ENCODE peak calls at places on chromosomes 12 and 14, in nine cellular contexts. L is left lung, Z is cardiac fibroblast, M is fibroblast of mammary gland, C is left ventricle myocardium inferior, F is MM.1S, G is IMR-90, T is AG09309, E is OCI-LY7. S is an unnamed sample.

GRCh38 chr12:66620026-66620425 is 58.9 kb downstream of the GRIP1 start:
- DNase-seq in M (peak), G (no peak), C (no peak), F (no peak), T (no peak), Z (no peak), E (no peak), L (no peak), S (no peak)

GRCh38 chr14:104794641-104795467 is 694 bp downstream of the AKT1 start:
- DNase-seq in C (no peak), Z (peak), L (no peak), F (peak), G (peak), T (no peak), E (peak), M (no peak), S (no peak)

GRCh38 chr12:124679533-124680371 is 112.3 kb upstream of the NCOR2 start:
- DNase-seq in M (no peak), Z (no peak), G (no peak), E (no peak), T (no peak), L (peak), C (peak), F (no peak), S (peak)

GRCh38 chr14:59229653-59230406 is 41.4 kb downstream of the DAAM1 start:
- DNase-seq in G (no peak), C (no peak), M (no peak), L (no peak), E (no peak), Z (no peak), T (no peak), F (no peak), S (no peak)

GRCh38 chr14:100219126-100219785 is 19.7 kb upstream of the YY1 start:
- DNase-seq in Z (peak), E (no peak), M (peak), F (no peak), L (peak), C (no peak), G (peak), T (no peak), S (no peak)

GRCh38 chr12:120640840-120641833 is 711 bp downstream of the CABP1 start:
- DNase-seq in M (peak), Z (peak), G (peak), T (no peak), L (peak), C (peak), E (peak), F (peak), S (peak)

GRCh38 chr14:52455291-52456088 is 96.8 kb downstream of the TXNDC16 start:
- DNase-seq in L (no peak), T (peak), Z (peak), E (no peak), F (no peak), C (no peak), G (peak), M (peak), S (no peak)

GRCh38 chr12:45322810-45323209 is 106.9 kb downstream of the ANO6 start:
- DNase-seq in Z (no peak), G (no peak), F (no peak), C (no peak), M (no peak), E (no peak), L (no peak), T (no peak), S (no peak)

GRCh38 chr14:68020493-68020892 is 200.9 kb downstream of the RAD51B start:
- DNase-seq in G (no peak), M (no peak), C (no peak), F (no peak), E (no peak), T (no peak), Z (no peak), L (no peak), S (no peak)

GRCh38 chr14:97851438-97851995 is 1054.3 kb downstream of the VRK1 start:
- DNase-seq in G (no peak), F (no peak), C (no peak), Z (no peak), E (no peak), T (no peak), M (no peak), L (no peak), S (no peak)

GRCh38 chr14:105084741-105085571 is 19.7 kb upstream of the GPR132 start:
- DNase-seq in G (no peak), Z (no peak), E (no peak), C (no peak), L (no peak), F (no peak), T (no peak), M (no peak), S (no peak)

DNA sequence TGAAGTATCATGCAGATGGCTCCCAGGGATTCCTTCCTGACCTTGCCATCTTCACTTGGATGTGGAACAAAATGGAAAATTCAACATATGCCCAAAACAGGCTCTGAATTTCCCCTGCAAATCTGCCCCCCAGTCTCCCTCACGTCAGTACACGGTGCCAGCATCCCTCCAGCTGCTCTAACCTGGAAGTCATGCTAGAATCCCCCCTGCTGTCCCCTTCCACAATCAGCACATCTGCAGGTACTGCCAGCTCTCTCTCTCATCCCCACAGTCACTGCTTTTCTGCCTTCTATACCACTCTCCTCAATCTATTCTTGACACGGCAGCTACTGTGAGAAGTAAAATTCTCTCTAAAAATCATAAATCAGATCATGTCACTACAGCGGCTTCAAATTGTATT is 21.6 kb downstream of the GALNT6 start:
- DNase-seq in G (no peak), F (no peak), C (no peak), Z (no peak), E (no peak), M (no peak), L (no peak), T (no peak), S (no peak)
- H3K4me3 ChIP-seq in G (no peak), F (no peak), C (no peak), Z (no peak), E (no peak), M (no peak), L (no peak), T (no peak), S (no peak)

GRCh38 chr12:26630546-26631027 is 202.4 kb downstream of the ITPR2 start:
- DNase-seq in T (peak), C (no peak), L (no peak), M (peak), Z (peak), E (no peak), F (no peak), G (peak), S (no peak)
- TF ChIP-seq CTCF in T (peak), C (no peak), L (no peak), M (no peak), Z (peak), E (no peak), F (no peak), G (no peak), S (no peak)

GRCh38 chr12:13163868-13164267 is 32.7 kb upstream of the EMP1 start:
- DNase-seq in G (no peak), F (no peak), M (peak), L (no peak), T (no peak), Z (no peak), E (no peak), C (no peak), S (no peak)

GRCh38 chr12:13167226-13167625 is 29.3 kb upstream of the EMP1 start:
- DNase-seq in T (no peak), E (no peak), Z (peak), F (no peak), G (no peak), L (no peak), M (peak), C (no peak), S (no peak)

GRCh38 chr12:13164271-13164670 is 32.3 kb upstream of the EMP1 start:
- DNase-seq in L (no peak), G (no peak), C (no peak), M (no peak), F (no peak), T (no peak), E (no peak), Z (no peak), S (no peak)

GRCh38 chr12:13164859-13165577 is 31.5 kb upstream of the EMP1 start:
- DNase-seq in E (no peak), Z (no peak), T (no peak), F (no peak), L (no peak), M (no peak), C (no peak), G (no peak), S (no peak)

GRCh38 chr12:13165578-13166120 is 30.9 kb upstream of the EMP1 start:
- DNase-seq in G (peak), F (peak), Z (peak), M (peak), L (peak), C (peak), T (no peak), E (peak), S (peak)
- H3K4me3 ChIP-seq in G (no peak), F (no peak), Z (no peak), M (no peak), L (no peak), C (no peak), T (no peak), E (no peak), S (no peak)

DNA sequence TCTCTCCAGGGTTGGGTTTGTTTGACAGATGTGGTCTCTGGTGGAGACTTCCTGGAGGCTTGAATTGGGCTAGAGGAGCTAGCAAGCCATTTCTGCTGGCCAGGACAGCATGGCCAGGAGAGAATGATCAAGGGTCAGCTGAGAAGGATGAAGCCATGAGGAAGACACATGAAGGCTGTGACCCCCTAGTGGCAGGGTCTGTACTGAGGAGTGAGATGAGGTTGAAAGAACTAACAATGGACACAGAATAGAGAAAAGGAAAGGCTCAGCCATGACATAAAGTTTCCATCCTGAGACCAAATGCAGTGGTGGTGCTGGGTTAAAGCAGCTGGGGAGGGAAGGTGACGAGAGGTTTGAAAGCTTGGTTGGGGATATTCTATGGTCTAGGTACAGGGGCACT is 89.9 kb downstream of the NT5DC3 start:
- DNase-seq in T (no peak), Z (no peak), F (no peak), E (no peak), C (no peak), G (no peak), M (no peak), L (no peak), S (no peak)
- TF ChIP-seq CTCF in T (no peak), Z (peak), F (no peak), E (peak), C (peak), G (no peak), M (peak), L (no peak), S (no peak)

DNA sequence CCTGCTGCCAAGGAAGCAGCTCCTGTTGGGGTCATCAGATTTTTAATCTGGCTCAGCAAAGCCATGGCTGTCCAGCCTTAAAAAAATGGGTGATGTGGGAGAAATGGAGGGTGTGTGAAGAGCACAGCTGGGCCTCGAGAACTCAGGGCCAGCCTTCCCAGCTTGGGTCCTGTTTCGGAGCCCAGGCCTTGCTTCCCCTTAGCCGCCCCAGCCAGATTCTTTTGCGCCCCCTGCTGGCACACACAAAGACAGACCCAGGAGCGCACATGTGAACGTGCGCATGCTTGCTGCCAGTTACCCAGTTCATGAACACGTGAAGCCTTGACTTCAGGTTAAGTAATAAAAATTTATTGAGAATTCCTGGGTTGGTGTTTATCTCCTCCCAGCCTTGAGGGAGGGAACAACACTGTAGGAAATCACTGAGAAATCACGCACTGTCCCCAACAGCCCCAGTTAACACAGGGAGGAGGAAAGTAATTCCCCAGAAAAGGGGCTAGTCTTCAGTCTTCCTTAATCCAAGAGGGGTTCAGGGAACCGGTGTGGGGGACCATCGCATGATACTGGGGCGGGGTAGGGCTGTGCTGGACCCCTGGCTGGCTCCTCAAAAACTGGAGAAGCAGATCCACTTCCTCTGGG is 5.3 kb downstream of the PHB2 start:
- DNase-seq in E (peak), G (peak), M (peak), Z (peak), F (peak), T (peak), L (peak), C (peak), S (peak)
- H3K4me3 ChIP-seq in E (no peak), G (no peak), M (no peak), Z (no peak), F (no peak), T (no peak), L (no peak), C (no peak), S (no peak)

GRCh38 chr14:102588821-102589220 is 3.6 kb upstream of the RCOR1 start:
- DNase-seq in C (no peak), G (no peak), T (no peak), M (no peak), L (no peak), E (no peak), Z (no peak), F (no peak), S (no peak)

GRCh38 chr14:102591372-102591943 is 991 bp upstream of the RCOR1 start:
- DNase-seq in T (no peak), C (peak), L (peak), G (peak), F (no peak), E (peak), Z (peak), M (peak), S (peak)

GRCh38 chr14:102589761-102590290 is 2.6 kb upstream of the RCOR1 start:
- DNase-seq in F (no peak), T (no peak), E (no peak), Z (no peak), C (no peak), G (no peak), M (no peak), L (no peak), S (no peak)

GRCh38 chr14:102591944-102592772 is at the start of gene RCOR1:
- DNase-seq in Z (peak), C (peak), T (peak), L (peak), G (peak), F (peak), M (peak), E (peak), S (peak)

GRCh38 chr14:102590667-102591099 is 1.8 kb upstream of the RCOR1 start:
- DNase-seq in E (peak), M (peak), Z (peak), L (no peak), G (peak), C (no peak), F (no peak), T (no peak), S (peak)
- TF ChIP-seq CTCF in E (peak), M (peak), Z (peak), L (no peak), G (peak), C (peak), F (no peak), T (peak), S (no peak)

DNA sequence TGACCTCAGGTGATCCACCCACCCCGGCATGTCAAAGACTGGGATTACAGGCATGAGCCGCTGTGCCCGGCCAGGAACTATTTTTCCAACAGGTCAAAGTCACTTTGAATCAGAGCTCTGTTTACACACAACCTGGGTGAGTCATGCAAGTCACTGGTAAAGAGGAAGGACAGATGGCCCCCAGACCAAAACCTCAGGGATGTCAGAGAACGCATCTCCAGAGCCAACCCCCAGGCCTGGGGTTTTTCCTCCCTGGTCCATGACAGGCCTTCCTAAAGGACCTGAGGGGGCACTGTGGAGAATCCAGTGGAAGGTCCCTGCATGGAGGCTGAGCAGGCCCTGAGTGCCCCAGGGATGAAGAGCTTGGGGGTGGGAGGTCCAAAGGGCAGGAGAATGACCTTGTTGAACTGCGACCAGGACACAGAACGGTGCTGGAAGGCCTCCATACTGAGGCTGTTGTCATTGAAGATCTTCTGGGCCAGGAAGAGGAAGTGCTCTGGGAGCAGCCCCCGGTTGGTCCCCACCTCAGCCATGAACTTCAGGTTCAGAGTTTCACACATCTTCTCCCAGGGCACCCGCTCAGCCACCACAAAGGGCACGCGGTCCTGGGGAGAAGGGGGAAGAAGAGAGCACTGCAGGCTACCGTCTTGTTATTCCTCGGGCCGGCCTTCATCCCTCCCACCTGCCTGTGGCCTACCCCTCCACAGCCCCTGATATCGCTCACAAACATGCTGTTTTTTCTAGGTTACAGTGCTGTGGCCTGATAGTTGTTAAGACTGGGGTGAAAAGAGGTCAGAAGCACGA is 9.1 kb downstream of the STAT6 start:
- DNase-seq in M (peak), G (peak), Z (no peak), F (no peak), E (no peak), C (no peak), T (no peak), L (no peak), S (peak)
- H3K4me3 ChIP-seq in M (no peak), G (no peak), Z (no peak), F (no peak), E (no peak), C (no peak), T (no peak), L (no peak), S (peak)

GRCh38 chr14:74898694-74899093 is 17.0 kb downstream of the DLST start:
- DNase-seq in L (no peak), F (no peak), T (no peak), E (no peak), M (no peak), C (no peak), Z (no peak), G (no peak), S (peak)

GRCh38 chr14:74893614-74894091 is 11.9 kb downstream of the DLST start:
- DNase-seq in F (peak), C (no peak), G (no peak), T (no peak), E (no peak), M (no peak), Z (no peak), L (no peak), S (no peak)

GRCh38 chr14:74898083-74898482 is 16.4 kb downstream of the DLST start:
- DNase-seq in E (no peak), M (no peak), L (no peak), Z (no peak), F (no peak), T (no peak), C (no peak), G (no peak), S (no peak)

GRCh38 chr14:74897642-74898041 is 15.9 kb downstream of the DLST start:
- DNase-seq in L (no peak), E (no peak), Z (no peak), G (no peak), M (no peak), C (no peak), F (no peak), T (no peak), S (no peak)

GRCh38 chr14:74896400-74896799 is 14.7 kb downstream of the DLST start:
- DNase-seq in L (no peak), F (no peak), C (no peak), T (no peak), G (no peak), M (no peak), E (no peak), Z (no peak), S (no peak)
- TF ChIP-seq CTCF in L (no peak), F (no peak), C (no peak), T (no peak), G (no peak), M (no peak), E (no peak), Z (no peak), S (no peak)

GRCh38 chr12:95533985-95534384 is 17.3 kb downstream of the USP44 start:
- DNase-seq in F (no peak), E (no peak), Z (no peak), C (no peak), M (no peak), L (no peak), G (no peak), T (no peak), S (no peak)
- H3K4me3 ChIP-seq in F (no peak), E (no peak), Z (no peak), C (no peak), M (no peak), L (no peak), G (no peak), T (no peak), S (no peak)

GRCh38 chr12:59650594-59651229 is 54.9 kb downstream of the SLC16A7 start:
- DNase-seq in G (peak), F (no peak), E (no peak), L (no peak), Z (peak), C (no peak), T (no peak), M (peak), S (no peak)
- TF ChIP-seq CTCF in G (no peak), F (no peak), E (no peak), L (no peak), Z (peak), C (peak), T (peak), M (peak), S (no peak)

S was measured in right lobe of liver.